ENCODE peak calls at places on chromosome 9, in six cellular contexts. Y is H1, M is stomach, U is A549, W is gastrocnemius medialis, J is prostate gland. O is an unnamed sample.

GRCh38 chr9:83744206-83744605 is 36.4 kb upstream of the UBQLN1 start:
- DNase-seq in U (no peak), J (peak; percentile 20), Y (no peak), W (no peak), M (no peak), O (no peak)

GRCh38 chr9:69023650-69024049 is 9.7 kb upstream of the PRKACG start:
- DNase-seq in Y (peak; percentile 54), U (no peak), J (peak; percentile 31), M (peak; percentile 45), W (no peak), O (peak; percentile 67)

GRCh38 chr9:76545191-76545590 is 86.2 kb downstream of the GCNT1 start:
- DNase-seq in W (no peak), U (no peak), M (peak; percentile 45), J (no peak), Y (no peak), O (peak; percentile 15)

GRCh38 chr9:114097613-114098020 is 1.5 kb downstream of the KIF12 start:
- DNase-seq in Y (no peak), W (no peak), M (peak; percentile 63), U (no peak), J (no peak), O (peak; percentile 66)

GRCh38 chr9:113164536-113165300 is 13.9 kb downstream of the SLC31A2 start:
- DNase-seq in U (no peak), M (no peak), Y (no peak), J (no peak), W (peak; percentile 55), O (peak; percentile 30)

GRCh38 chr9:78549711-78550110 is 252.8 kb downstream of the PSAT1 start:
- DNase-seq in J (no peak), Y (no peak), W (no peak), M (no peak), U (no peak), O (no peak)

GRCh38 chr9:135760465-135760864 is 58.5 kb downstream of the KCNT1 start:
- DNase-seq in M (no peak), U (no peak), Y (no peak), J (no peak), W (no peak), O (no peak)

GRCh38 chr9:90868555-90868954 is 66.9 kb downstream of the SYK start:
- DNase-seq in J (no peak), M (no peak), U (no peak), W (no peak), Y (no peak), O (no peak)

GRCh38 chr9:3329361-3329760 is 196.4 kb downstream of the RFX3 start:
- DNase-seq in J (no peak), W (no peak), U (no peak), M (no peak), Y (no peak), O (no peak)

GRCh38 chr9:114759512-114759911 is 46.3 kb downstream of the TNFSF15 start:
- DNase-seq in W (no peak), Y (no peak), M (no peak), J (no peak), U (no peak), O (no peak)

GRCh38 chr9:15357050-15357653 is 50.1 kb upstream of the TTC39B start:
- DNase-seq in M (peak; percentile 28), W (no peak), Y (peak; percentile 57), J (no peak), U (no peak), O (no peak)

GRCh38 chr9:83167126-83167525 is 104.2 kb upstream of the RASEF start:
- DNase-seq in M (no peak), Y (no peak), U (no peak), W (no peak), J (no peak), O (peak; percentile 28)

GRCh38 chr9:84238652-84239051 is 101.9 kb downstream of the SLC28A3 start:
- DNase-seq in Y (peak; percentile 48), U (no peak), M (no peak), W (no peak), J (no peak), O (no peak)

GRCh38 chr9:116152390-116152789 is 1.2 kb upstream of the PAPPA start:
- DNase-seq in Y (no peak), U (no peak), W (no peak), J (no peak), M (no peak), O (no peak)

GRCh38 chr9:129280236-129281231 is 102.5 kb upstream of the IER5L start:
- DNase-seq in J (no peak), W (no peak), M (no peak), Y (peak; percentile 42), U (no peak), O (no peak)

GRCh38 chr9:4174781-4175180 is 125.1 kb downstream of the GLIS3 start:
- DNase-seq in M (no peak), Y (no peak), U (no peak), J (no peak), W (no peak), O (no peak)

GRCh38 chr9:16689352-16689938 is 181.0 kb downstream of the BNC2 start:
- DNase-seq in W (no peak), M (peak; percentile 30), Y (no peak), J (peak; percentile 59), U (no peak), O (peak; percentile 22)

GRCh38 chr9:14312721-14313377 is 1.1 kb downstream of the NFIB start:
- DNase-seq in J (no peak), W (no peak), M (no peak), Y (peak; percentile 71), U (no peak), O (peak; percentile 42)

GRCh38 chr9:134918646-134919045 is 934 bp upstream of the FCN1 start:
- DNase-seq in W (no peak), J (no peak), M (peak; percentile 17), U (no peak), Y (no peak), O (no peak)

GRCh38 chr9:99103909-99104458 is 929 bp upstream of the TGFBR1 start:
- DNase-seq in J (peak; percentile 17), M (no peak), W (no peak), U (no peak), Y (peak; percentile 63), O (no peak)

GRCh38 chr9:112110094-112110772 is 64.9 kb downstream of the SUSD1 start:
- DNase-seq in J (no peak), M (no peak), U (no peak), W (no peak), Y (peak; percentile 24), O (no peak)

GRCh38 chr9:73038089-73038509 is 85.2 kb upstream of the ALDH1A1 start:
- DNase-seq in Y (no peak), M (no peak), J (no peak), U (no peak), W (no peak), O (no peak)

GRCh38 chr9:73037613-73038012 is 84.8 kb upstream of the ALDH1A1 start:
- DNase-seq in U (no peak), W (no peak), M (no peak), J (no peak), Y (no peak), O (no peak)

GRCh38 chr9:73031350-73031749 is 78.5 kb upstream of the ALDH1A1 start:
- DNase-seq in J (no peak), W (no peak), Y (no peak), U (no peak), M (no peak), O (no peak)

GRCh38 chr9:73038613-73039012 is 85.8 kb upstream of the ALDH1A1 start:
- DNase-seq in U (no peak), Y (no peak), M (peak; percentile 29), W (no peak), J (no peak), O (peak; percentile 21)

GRCh38 chr9:73034962-73035361 is 82.1 kb upstream of the ALDH1A1 start:
- DNase-seq in Y (no peak), J (no peak), U (no peak), W (no peak), M (no peak), O (no peak)
- TF ChIP-seq CTCF in Y (no peak), J (no peak), U (no peak), W (no peak), M (no peak), O (no peak)

DNA sequence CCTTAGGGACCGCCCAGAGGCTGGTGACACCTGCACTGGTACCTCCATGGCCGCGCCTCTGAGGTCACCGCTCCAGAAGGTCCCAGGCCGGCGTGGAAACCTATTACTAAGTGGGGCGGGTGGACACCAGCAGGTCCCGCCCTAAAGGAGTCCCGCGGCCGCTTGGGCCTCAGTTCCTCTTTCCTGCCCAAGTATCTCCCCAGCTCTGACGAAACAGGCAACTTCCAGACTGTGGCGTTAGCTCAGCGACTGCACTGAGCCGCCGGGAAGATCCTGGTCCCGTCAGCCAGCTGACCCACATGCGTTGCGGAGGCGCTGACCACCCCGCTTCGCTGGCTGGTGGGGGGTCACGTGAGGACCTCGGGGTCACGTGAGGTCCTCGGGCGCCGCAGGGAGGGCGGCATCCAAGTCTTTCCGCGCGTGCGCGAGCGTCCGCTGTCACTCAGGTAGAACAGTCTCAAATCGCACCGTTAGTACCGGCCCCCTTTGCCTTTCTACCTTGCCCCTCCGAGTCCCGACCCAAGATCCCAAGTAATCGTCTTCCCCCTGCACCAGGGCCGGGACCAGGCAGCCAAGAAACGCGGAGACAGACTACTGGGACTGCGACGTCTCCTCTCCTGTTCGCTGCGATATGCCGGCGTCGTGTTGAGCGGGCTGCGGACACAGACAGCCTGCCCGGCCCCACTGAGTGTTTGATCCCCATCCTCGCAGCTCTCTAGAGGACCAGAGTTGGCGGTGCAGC is 53.7 kb upstream of the KDM4C start:
- DNase-seq in U (peak; percentile 94), Y (peak; percentile 94), M (peak; percentile 92), W (peak; percentile 51), J (peak; percentile 62), O (peak; percentile 96)
- TF ChIP-seq POLR2A in U (peak; percentile 90), Y (peak; percentile 92), M (no peak), W (peak; percentile 59), J (peak; percentile 23), O (peak; percentile 86)

GRCh38 chr9:136882109-136882946 is 4.0 kb upstream of the TRAF2 start:
- DNase-seq in J (no peak), U (peak; percentile 96), Y (no peak), W (no peak), M (peak; percentile 77), O (peak; percentile 81)
- TF ChIP-seq CTCF in J (no peak), U (no peak), Y (no peak), W (no peak), M (no peak), O (no peak)

DNA sequence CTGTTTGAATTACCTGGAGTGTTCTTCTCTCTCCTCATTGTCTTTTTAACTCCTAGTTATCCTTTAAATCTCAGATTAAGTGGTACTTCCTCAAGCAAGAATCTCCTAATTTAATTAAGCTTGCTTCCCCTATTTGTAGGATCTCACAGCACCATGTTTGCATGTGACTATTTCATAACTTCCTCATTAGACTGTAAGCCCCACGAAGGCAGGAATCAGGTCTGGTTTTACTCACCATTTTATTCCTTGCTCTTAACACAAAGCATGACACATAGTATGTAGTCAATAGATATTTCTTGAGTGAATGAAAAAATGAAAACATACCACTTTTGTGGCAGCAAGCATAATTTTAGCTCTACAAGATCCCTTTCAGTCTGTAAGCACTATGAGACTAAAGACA is 1.3 kb upstream of the ERMP1 start:
- DNase-seq in Y (no peak), W (no peak), M (no peak), U (no peak), J (no peak), O (no peak)
- TF ChIP-seq POLR2A in Y (no peak), W (no peak), M (no peak), U (no peak), J (no peak), O (no peak)

DNA sequence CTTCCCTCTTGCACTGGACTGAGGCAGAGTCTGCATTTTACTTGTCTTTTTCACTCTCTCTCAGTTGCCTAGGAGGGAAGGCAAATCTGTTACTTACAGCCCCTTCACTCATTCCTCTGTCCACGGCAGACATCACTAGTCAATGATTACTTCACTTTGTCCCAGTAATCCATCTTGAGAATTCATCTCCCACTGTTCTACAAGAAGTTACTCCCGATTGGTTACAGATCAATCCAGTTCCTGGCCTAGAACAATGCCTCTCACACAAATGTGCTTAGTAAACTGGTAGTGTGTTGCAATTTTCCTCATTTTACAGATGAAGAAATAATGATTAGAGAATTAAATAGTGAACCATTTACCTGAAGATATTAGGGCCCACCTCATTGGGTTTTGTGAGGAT is 49.7 kb upstream of the SPATA31D4 start:
- DNase-seq in M (no peak), W (no peak), Y (no peak), U (no peak), J (no peak), O (no peak)
- TF ChIP-seq CTCF in M (no peak), W (no peak), Y (no peak), U (no peak), J (no peak), O (no peak)